ENCODE peak calls at places on chromosomes 3 and 15, in four cellular contexts. T is H1, B is K562, C is A549. E is an unnamed sample. For H3K4me1, the result is how much of the 10 kb centered on the place peaks cover.

GRCh38 chr15:39140060-39140604 is 440.7 kb upstream of the THBS1 start:
- DNase-seq in C (peak), B (peak), T (no peak), E (peak)

GRCh38 chr15:31024330-31024729 is 32.9 kb upstream of the MTMR10 start:
- DNase-seq in B (no peak), C (peak), T (peak), E (peak)

GRCh38 chr15:64731012-64731806 is 44.2 kb downstream of the RBPMS2 start:
- DNase-seq in C (peak), B (peak), T (peak), E (peak)

GRCh38 chr3:137012097-137012501 is 54.3 kb downstream of the IL20RB start:
- DNase-seq in T (no peak), B (no peak), C (no peak), E (no peak)

GRCh38 chr3:97981886-97982285 is 9.7 kb upstream of the RIOX2 start:
- DNase-seq in B (no peak), C (no peak), T (no peak), E (no peak)

GRCh38 chr3:140597792-140598191 is 80.1 kb upstream of the TRIM42 start:
- DNase-seq in C (no peak), B (no peak), T (no peak), E (no peak)

GRCh38 chr15:68220489-68220888 is 9.0 kb downstream of the CLN6 start:
- DNase-seq in T (no peak), C (no peak), B (peak), E (no peak)

GRCh38 chr3:130854208-130854864 is 39.5 kb upstream of the ATP2C1 start:
- DNase-seq in T (no peak), C (no peak), B (no peak), E (no peak)

GRCh38 chr3:149969110-149969944 is 1.4 kb downstream of the PFN2 start:
- DNase-seq in B (peak), C (peak), T (peak), E (peak)

GRCh38 chr3:45021936-45022335 is 4.2 kb upstream of the CLEC3B start:
- DNase-seq in C (no peak), T (no peak), B (no peak), E (no peak)

GRCh38 chr3:152667267-152667666 is 167.7 kb upstream of the P2RY1 start:
- DNase-seq in B (no peak), C (no peak), T (no peak), E (no peak)

GRCh38 chr15:41116116-41116871 is at the start of gene INO80:
- DNase-seq in C (peak), B (peak), T (peak), E (peak)

GRCh38 chr3:156551261-156551660 is 3.7 kb downstream of the SSR3 start:
- DNase-seq in C (no peak), B (no peak), T (no peak), E (no peak)

GRCh38 chr3:100650651-100651611 is 41.5 kb downstream of the ADGRG7 start:
- DNase-seq in T (no peak), C (peak), B (no peak), E (no peak)

GRCh38 chr15:72979308-72979707 is 73.0 kb upstream of the NEO1 start:
- DNase-seq in T (no peak), B (no peak), C (no peak), E (no peak)

GRCh38 chr15:65085990-65086679 is 9.6 kb downstream of the KBTBD13 start:
- DNase-seq in T (no peak), C (peak), B (peak), E (peak)

GRCh38 chr3:114745322-114746240 is 401.5 kb downstream of the ZBTB20 start:
- DNase-seq in B (no peak), C (peak), T (no peak), E (peak)

GRCh38 chr15:71055461-71055860 is 59.8 kb upstream of the THSD4 start:
- DNase-seq in T (no peak), B (no peak), C (peak), E (no peak)

GRCh38 chr3:119294889-119295769 is 946 bp downstream of the ARHGAP31 start:
- DNase-seq in B (no peak), T (no peak), C (peak), E (no peak)

GRCh38 chr3:183178833-183179549 is 16.5 kb upstream of the LAMP3 start:
- DNase-seq in B (peak), C (peak), T (no peak), E (no peak)

GRCh38 chr3:52511509-52511908 is 16.4 kb downstream of the STAB1 start:
- DNase-seq in B (no peak), T (no peak), C (no peak), E (no peak)

GRCh38 chr3:40387001-40387894 is at the start of gene ENTPD3:
- DNase-seq in B (peak), C (no peak), T (peak), E (no peak)

GRCh38 chr3:195207056-195207455 is 63.9 kb downstream of the XXYLT1 start:
- DNase-seq in C (no peak), T (no peak), B (no peak), E (no peak)

GRCh38 chr15:99592135-99592845 is 26.5 kb downstream of the MEF2A start:
- DNase-seq in C (no peak), B (no peak), T (no peak), E (no peak)

GRCh38 chr3:181105636-181106035 is 116.1 kb upstream of the DNAJC19 start:
- DNase-seq in T (no peak), C (no peak), B (no peak), E (no peak)

GRCh38 chr3:27677554-27677953 is 44.6 kb downstream of the EOMES start:
- DNase-seq in C (peak), B (no peak), T (no peak), E (no peak)

GRCh38 chr3:33146791-33147445 is 33.1 kb downstream of the CRTAP start:
- DNase-seq in B (no peak), C (no peak), T (no peak), E (no peak)

GRCh38 chr3:109927161-109927560 is 589.8 kb upstream of the DPPA4 start:
- DNase-seq in B (no peak), T (no peak), C (peak), E (peak)

GRCh38 chr3:14143826-14144225 is 19.0 kb downstream of the TMEM43 start:
- DNase-seq in B (no peak), C (peak), T (no peak), E (peak)

GRCh38 chr3:100968908-100969556 is 24.2 kb downstream of the ABI3BP start:
- DNase-seq in T (no peak), B (no peak), C (no peak), E (no peak)

GRCh38 chr3:46984591-46985459 is 5.4 kb downstream of the NBEAL2 start:
- DNase-seq in T (no peak), C (no peak), B (no peak), E (no peak)

GRCh38 chr15:87487484-87487883 is 769.1 kb downstream of the NTRK3 start:
- DNase-seq in T (no peak), B (no peak), C (no peak), E (no peak)

GRCh38 chr3:192409203-192409837 is 318.0 kb downstream of the FGF12 start:
- DNase-seq in T (no peak), C (peak), B (no peak), E (no peak)

GRCh38 chr3:192409838-192410683 is 317.3 kb downstream of the FGF12 start:
- DNase-seq in C (peak), B (no peak), T (no peak), E (no peak)

GRCh38 chr3:192408007-192408655 is 319.2 kb downstream of the FGF12 start:
- DNase-seq in T (no peak), B (no peak), C (no peak), E (no peak)

GRCh38 chr3:192410684-192410960 is 316.7 kb downstream of the FGF12 start:
- DNase-seq in B (no peak), C (no peak), T (no peak), E (no peak)

GRCh38 chr3:192408721-192409151 is 318.6 kb downstream of the FGF12 start:
- DNase-seq in C (no peak), T (no peak), B (no peak), E (no peak)
- TF ChIP-seq MAX in C (no peak), T (no peak), B (no peak), E (no peak)

GRCh38 chr3:154779571-154779970 is 300.5 kb upstream of the MME start:
- DNase-seq in B (no peak), T (no peak), C (no peak), E (no peak)
- TF ChIP-seq MAFK in B (no peak), T (no peak), C (no peak), E (no peak)

GRCh38 chr3:58391156-58391865 is 42.3 kb downstream of the PDHB start:
- DNase-seq in T (no peak), B (no peak), C (no peak), E (no peak)
- H3K4me1 ChIP-seq in T (under half), B (under half), C (under half), E (under half)

DNA sequence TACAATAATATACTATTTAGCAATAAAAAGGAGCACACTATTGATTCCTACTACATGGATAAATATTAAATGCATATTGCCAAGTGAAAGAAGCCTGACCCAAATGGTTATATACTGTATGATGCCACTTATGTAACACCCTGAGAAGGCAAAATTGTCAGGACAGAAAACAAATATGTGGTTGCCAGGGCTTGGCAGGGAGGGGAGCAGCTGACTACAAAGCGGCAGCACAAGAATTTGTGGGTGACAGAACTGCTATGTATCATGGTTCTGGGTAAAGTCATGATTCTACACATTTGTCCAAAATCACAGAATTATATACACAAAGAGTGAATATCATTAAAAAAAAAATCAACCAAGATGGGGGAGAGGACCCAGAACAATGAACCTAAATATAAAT is 22.5 kb downstream of the TBC1D2B start:
- DNase-seq in C (no peak), T (no peak), B (no peak), E (no peak)
- TF ChIP-seq MAX in C (no peak), T (no peak), B (no peak), E (no peak)

GRCh38 chr3:73592154-73592877 is 32.4 kb downstream of the PDZRN3 start:
- DNase-seq in C (no peak), T (no peak), B (no peak), E (no peak)
- TF ChIP-seq MAFK in C (peak), T (peak), B (peak), E (peak)

DNA sequence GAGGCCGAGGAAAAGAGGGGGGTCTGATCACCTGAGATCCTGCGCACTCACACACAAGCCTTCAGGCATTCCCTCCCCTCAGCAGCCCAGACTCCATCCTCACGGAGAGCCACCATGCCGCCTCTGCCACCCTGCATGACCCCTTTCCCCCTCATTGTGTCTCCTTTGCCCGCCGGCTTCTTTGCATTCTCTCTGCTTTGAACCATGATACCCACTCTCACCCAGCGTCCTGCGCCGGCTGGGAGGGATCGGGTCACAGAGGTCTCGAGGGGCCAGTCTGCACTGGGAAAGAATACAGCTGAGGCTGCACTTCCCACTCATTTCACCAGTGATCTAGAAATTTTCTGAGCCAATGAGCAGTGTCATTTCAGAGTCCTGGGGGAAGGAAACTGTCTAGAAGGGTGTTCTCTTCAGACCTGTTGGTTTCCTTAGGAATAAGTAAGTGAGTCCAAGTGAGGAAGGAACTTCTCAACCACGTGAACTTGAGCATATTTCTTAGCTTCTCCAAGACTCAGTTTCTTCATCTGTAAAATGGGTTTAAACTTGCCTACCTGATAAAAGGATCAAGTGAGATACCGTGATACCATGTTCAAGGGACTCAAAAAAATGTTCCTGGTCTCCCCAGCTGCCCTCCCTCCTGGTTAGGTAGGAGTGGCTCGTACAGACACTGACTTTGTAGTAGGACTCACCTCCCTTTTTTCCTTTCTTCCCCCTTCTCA is 96.7 kb downstream of the TOP2B start:
- DNase-seq in C (no peak), T (no peak), B (no peak), E (no peak)
- H3K4me1 ChIP-seq in C (under half), T (under half), B (under half), E (under half)

GRCh38 chr3:165874663-165875489 is 37.7 kb upstream of the BCHE start:
- DNase-seq in T (no peak), C (no peak), B (no peak), E (peak)
- TF ChIP-seq MAX in T (no peak), C (no peak), B (no peak), E (no peak)

GRCh38 chr3:188256764-188257163 is 102.8 kb downstream of the LPP start:
- DNase-seq in C (no peak), B (no peak), T (no peak), E (no peak)
- TF ChIP-seq MAFK in C (no peak), B (no peak), T (no peak), E (no peak)

E was measured in HepG2.